ENCODE peak calls at places on chromosome 11, in ten cellular contexts. S is GM23338, E is fibroblast of lung, A is AG10803, D is RWPE1, V is thoracic aorta, T is tibial nerve, C is dorsolateral prefrontal cortex, F is IMR-90, X is WTC11. P is an unnamed sample.

GRCh38 chr11:74018331-74019005 is 9.6 kb upstream of the UCP3 start:
- DNase-seq in A (peak; percentile 89), F (peak; percentile 87), E (peak; percentile 97), X (no peak), S (no peak), T (peak; percentile 91), C (peak; percentile 56), D (no peak), V (peak; percentile 65), P (no peak)

GRCh38 chr11:118186346-118187107 is 10.1 kb upstream of the SCN2B start:
- DNase-seq in A (no peak), V (no peak), C (no peak), X (no peak), E (no peak), T (no peak), F (no peak), D (no peak), S (no peak), P (no peak)

GRCh38 chr11:721913-722811 is 16.1 kb downstream of the EPS8L2 start:
- DNase-seq in S (peak; percentile 53), D (no peak), C (no peak), F (no peak), V (no peak), T (no peak), A (no peak), X (no peak), E (no peak), P (peak; percentile 68)

GRCh38 chr11:123055132-123055924 is 6.6 kb downstream of the HSPA8 start:
- DNase-seq in X (no peak), S (no peak), T (no peak), D (no peak), A (no peak), F (no peak), C (no peak), E (no peak), V (no peak), P (no peak)

GRCh38 chr11:83265331-83265730 is 20.8 kb downstream of the CCDC90B start:
- DNase-seq in X (no peak), S (no peak), D (no peak), A (no peak), C (no peak), F (peak; percentile 64), V (no peak), T (no peak), E (peak; percentile 41), P (no peak)

GRCh38 chr11:11909727-11910126 is 68.0 kb downstream of the USP47 start:
- DNase-seq in C (no peak), D (no peak), S (no peak), T (no peak), X (no peak), E (peak; percentile 65), A (peak; percentile 90), F (peak; percentile 76), V (no peak), P (no peak)

GRCh38 chr11:7577883-7578242 is 64.1 kb downstream of the PPFIBP2 start:
- DNase-seq in S (peak; percentile 69), V (no peak), T (no peak), D (no peak), X (no peak), E (peak; percentile 47), A (peak; percentile 55), C (no peak), F (peak; percentile 49), P (no peak)

GRCh38 chr11:94303884-94304459 is 408 bp upstream of the IZUMO1R start:
- DNase-seq in V (no peak), X (no peak), D (no peak), C (no peak), S (no peak), E (no peak), F (no peak), T (no peak), A (no peak), P (no peak)

GRCh38 chr11:10490398-10491232 is 35.6 kb downstream of the AMPD3 start:
- DNase-seq in E (peak; percentile 100), V (peak; percentile 87), X (no peak), S (no peak), C (peak; percentile 94), D (peak; percentile 74), T (peak; percentile 68), F (peak; percentile 99), A (peak; percentile 94), P (no peak)

GRCh38 chr11:72726266-72727220 is 25.7 kb downstream of the ARAP1 start:
- DNase-seq in D (no peak), T (no peak), X (no peak), F (no peak), S (no peak), C (no peak), E (no peak), A (no peak), V (no peak), P (no peak)

GRCh38 chr11:107819361-107820014 is 39.1 kb downstream of the SLC35F2 start:
- DNase-seq in S (no peak), A (no peak), X (no peak), D (peak; percentile 25), T (no peak), F (peak; percentile 46), C (no peak), E (peak; percentile 22), V (no peak), P (no peak)

GRCh38 chr11:124762624-124763155 is 600 bp upstream of the ESAM start:
- DNase-seq in V (no peak), E (no peak), X (peak; percentile 36), S (no peak), C (no peak), D (no peak), T (no peak), A (no peak), F (no peak), P (no peak)

GRCh38 chr11:2815762-2816496 is 69.6 kb downstream of the CDKN1C start:
- DNase-seq in T (no peak), X (no peak), A (no peak), S (no peak), E (no peak), F (no peak), D (no peak), V (no peak), C (no peak), P (no peak)

GRCh38 chr11:3232956-3233355 is 739 bp upstream of the MRGPRE start:
- DNase-seq in X (no peak), S (no peak), F (no peak), T (no peak), A (no peak), V (no peak), E (no peak), C (no peak), D (no peak), P (no peak)

DNA sequence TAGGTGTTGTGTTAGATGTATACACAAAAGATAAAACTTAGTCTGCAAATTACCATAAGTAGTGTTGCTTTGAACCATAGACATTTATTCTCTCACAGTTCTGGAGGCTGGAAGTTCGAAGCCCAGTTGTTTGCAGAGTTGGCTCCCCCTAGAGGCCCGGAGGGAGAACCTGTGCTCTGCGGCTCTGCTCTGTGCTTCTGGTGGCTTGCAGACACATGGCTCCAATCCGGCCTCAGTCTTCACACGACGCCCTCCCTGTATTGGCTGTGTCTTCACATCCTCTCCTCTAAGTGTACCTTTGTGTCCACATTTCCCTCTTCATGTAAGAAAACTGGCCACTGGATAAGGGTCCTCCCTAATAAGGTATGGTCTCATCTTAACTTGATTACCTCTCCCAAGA is 128.4 kb downstream of the OPCML start:
- DNase-seq in C (no peak), X (peak; percentile 54), A (no peak), S (peak; percentile 75), T (no peak), F (no peak), D (no peak), V (no peak), E (no peak), P (no peak)
- TF ChIP-seq CTCF in C (peak; percentile 34), X (peak; percentile 52), A (no peak), S (peak; percentile 81), T (no peak), F (no peak), D (no peak), V (no peak), E (no peak), P (no peak)

DNA sequence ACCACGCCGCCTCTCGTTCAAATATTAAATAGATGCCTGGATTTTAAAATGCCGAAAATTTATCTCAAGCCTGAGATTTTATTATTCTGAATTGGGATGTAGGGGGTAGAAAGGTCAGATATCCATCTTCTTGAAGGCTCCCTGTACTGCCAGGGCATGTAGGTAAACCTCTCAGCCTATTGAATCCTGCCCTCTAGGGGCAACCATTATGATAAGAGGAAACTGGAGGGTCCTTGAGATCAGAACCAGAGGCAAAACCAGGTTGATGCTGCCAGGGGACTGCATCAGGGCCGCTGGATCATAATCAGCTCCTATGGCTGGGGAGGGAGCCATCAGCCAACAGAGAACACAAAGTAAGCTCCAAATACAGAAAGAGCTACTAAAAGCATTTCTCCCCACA is 92.4 kb downstream of the KCNC1 start:
- DNase-seq in F (no peak), X (no peak), V (no peak), S (peak; percentile 73), E (no peak), C (no peak), D (peak; percentile 22), T (no peak), A (no peak), P (no peak)
- TF ChIP-seq CTCF in F (peak; percentile 24), X (no peak), V (no peak), S (peak; percentile 63), E (no peak), C (no peak), D (peak; percentile 9), T (no peak), A (no peak), P (no peak)

DNA sequence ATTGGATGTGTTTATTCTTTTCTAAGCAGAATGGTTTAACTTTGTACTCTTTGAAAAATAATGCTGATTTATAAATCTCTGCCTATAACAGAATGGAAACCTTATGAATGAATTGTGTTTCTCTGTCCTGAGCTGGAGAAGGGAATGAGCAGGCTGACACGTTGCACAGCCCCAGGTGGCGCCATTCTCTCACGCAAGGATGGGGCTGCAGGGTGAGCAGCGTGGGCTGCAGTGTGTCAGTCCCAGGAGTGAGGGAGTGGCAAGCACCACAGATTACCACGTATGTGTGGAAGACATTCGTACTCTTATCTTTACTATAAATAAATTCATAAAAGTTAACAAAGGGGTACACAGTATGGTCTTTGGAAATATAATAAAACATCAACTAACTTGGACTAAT is 33.4 kb downstream of the FDX1 start:
- DNase-seq in A (peak; percentile 35), D (no peak), X (peak; percentile 70), F (peak; percentile 66), E (peak; percentile 69), S (peak; percentile 71), V (no peak), T (peak; percentile 55), C (peak; percentile 57), P (no peak)
- TF ChIP-seq CTCF in A (peak; percentile 59), D (peak; percentile 37), X (peak; percentile 25), F (peak; percentile 59), E (peak; percentile 68), S (peak; percentile 74), V (no peak), T (peak; percentile 49), C (peak; percentile 45), P (no peak)

GRCh38 chr11:58165504-58166106 is 23.3 kb upstream of the OR9Q2 start:
- DNase-seq in A (no peak), D (no peak), S (no peak), E (no peak), T (no peak), F (no peak), V (no peak), X (no peak), C (no peak), P (no peak)

GRCh38 chr11:58164389-58164788 is 24.5 kb upstream of the OR9Q2 start:
- DNase-seq in C (no peak), X (no peak), D (no peak), S (no peak), A (no peak), E (no peak), F (no peak), T (no peak), V (no peak), P (no peak)

GRCh38 chr11:58164990-58165389 is 23.9 kb upstream of the OR9Q2 start:
- DNase-seq in E (no peak), T (no peak), X (no peak), F (no peak), A (no peak), D (no peak), C (no peak), V (no peak), S (no peak), P (no peak)
- TF ChIP-seq CTCF in E (no peak), T (no peak), X (no peak), F (no peak), A (no peak), D (no peak), C (no peak), V (no peak), S (no peak), P (no peak)